ENCODE peak calls at places on chromosomes 3 and 15, in six cellular contexts. One of them, this sample, is unnamed. For H3K27me3, the result is how much of the 10 kb centered on the place peaks cover.

GRCh38 chr3:44865272-44866005 is 3.7 kb downstream of the TMEM42 start:
- DNase-seq in breast epithelium: no peak
- DNase-seq in suprapubic skin: no peak
- DNase-seq in Peyer's patch: no peak
- DNase-seq in endothelial cell of umbilical vein: no peak
- DNase-seq in HCT116: no peak
- DNase-seq in this sample: no peak

GRCh38 chr3:163951397-163951987 is 1126.8 kb downstream of the SI start:
- DNase-seq in HCT116: no peak
- DNase-seq in Peyer's patch: no peak
- DNase-seq in suprapubic skin: no peak
- DNase-seq in breast epithelium: no peak
- DNase-seq in endothelial cell of umbilical vein: no peak
- DNase-seq in this sample: no peak

GRCh38 chr3:30904986-30905385 is 10.5 kb upstream of the GADL1 start:
- DNase-seq in endothelial cell of umbilical vein: no peak
- DNase-seq in Peyer's patch: no peak
- DNase-seq in HCT116: no peak
- DNase-seq in suprapubic skin: no peak
- DNase-seq in breast epithelium: no peak
- DNase-seq in this sample: no peak

GRCh38 chr3:195154111-195154791 is 116.7 kb downstream of the XXYLT1 start:
- DNase-seq in HCT116: no peak
- DNase-seq in breast epithelium: no peak
- DNase-seq in suprapubic skin: no peak
- DNase-seq in Peyer's patch: no peak
- DNase-seq in endothelial cell of umbilical vein: peak
- DNase-seq in this sample: no peak

GRCh38 chr3:178267158-178267838 is 268.9 kb upstream of the KCNMB2 start:
- DNase-seq in suprapubic skin: no peak
- DNase-seq in HCT116: no peak
- DNase-seq in breast epithelium: no peak
- DNase-seq in endothelial cell of umbilical vein: no peak
- DNase-seq in Peyer's patch: no peak
- DNase-seq in this sample: no peak

GRCh38 chr15:95550702-95551101 is 779.8 kb upstream of the NR2F2 start:
- DNase-seq in endothelial cell of umbilical vein: no peak
- DNase-seq in suprapubic skin: no peak
- DNase-seq in Peyer's patch: no peak
- DNase-seq in breast epithelium: no peak
- DNase-seq in HCT116: no peak
- DNase-seq in this sample: no peak

GRCh38 chr3:49135499-49135898 is 2.6 kb upstream of the LAMB2 start:
- DNase-seq in Peyer's patch: no peak
- DNase-seq in endothelial cell of umbilical vein: no peak
- DNase-seq in HCT116: no peak
- DNase-seq in breast epithelium: no peak
- DNase-seq in suprapubic skin: no peak
- DNase-seq in this sample: no peak

GRCh38 chr15:51310064-51310463 is 28.3 kb downstream of the CYP19A1 start:
- DNase-seq in HCT116: no peak
- DNase-seq in breast epithelium: no peak
- DNase-seq in Peyer's patch: no peak
- DNase-seq in endothelial cell of umbilical vein: no peak
- DNase-seq in suprapubic skin: no peak
- DNase-seq in this sample: no peak

GRCh38 chr15:81011593-81011992 is 10.9 kb downstream of the TLNRD1 start:
- DNase-seq in Peyer's patch: no peak
- DNase-seq in HCT116: no peak
- DNase-seq in breast epithelium: no peak
- DNase-seq in endothelial cell of umbilical vein: no peak
- DNase-seq in suprapubic skin: no peak
- DNase-seq in this sample: no peak

GRCh38 chr3:177345049-177345972 is 148.0 kb upstream of the TBL1XR1 start:
- DNase-seq in Peyer's patch: peak
- DNase-seq in endothelial cell of umbilical vein: peak
- DNase-seq in HCT116: peak
- DNase-seq in suprapubic skin: peak
- DNase-seq in breast epithelium: peak
- DNase-seq in this sample: no peak

GRCh38 chr15:28901987-28902745 is 16.4 kb downstream of the APBA2 start:
- DNase-seq in breast epithelium: no peak
- DNase-seq in HCT116: no peak
- DNase-seq in Peyer's patch: no peak
- DNase-seq in endothelial cell of umbilical vein: no peak
- DNase-seq in suprapubic skin: peak
- DNase-seq in this sample: no peak

GRCh38 chr15:74978503-74978902 is 16.9 kb upstream of the SCAMP5 start:
- DNase-seq in Peyer's patch: no peak
- DNase-seq in HCT116: no peak
- DNase-seq in endothelial cell of umbilical vein: no peak
- DNase-seq in suprapubic skin: no peak
- DNase-seq in breast epithelium: no peak
- DNase-seq in this sample: no peak

GRCh38 chr3:74348421-74348820 is 266.0 kb downstream of the CNTN3 start:
- DNase-seq in suprapubic skin: no peak
- DNase-seq in endothelial cell of umbilical vein: no peak
- DNase-seq in breast epithelium: no peak
- DNase-seq in Peyer's patch: no peak
- DNase-seq in HCT116: no peak
- DNase-seq in this sample: no peak

GRCh38 chr15:42274693-42274971 is 1.4 kb upstream of the TMEM87A start:
- DNase-seq in Peyer's patch: no peak
- DNase-seq in HCT116: no peak
- DNase-seq in suprapubic skin: no peak
- DNase-seq in endothelial cell of umbilical vein: peak
- DNase-seq in breast epithelium: no peak
- DNase-seq in this sample: no peak

GRCh38 chr3:15781131-15781530 is 16.6 kb downstream of the ANKRD28 start:
- DNase-seq in suprapubic skin: no peak
- DNase-seq in endothelial cell of umbilical vein: no peak
- DNase-seq in HCT116: no peak
- DNase-seq in Peyer's patch: no peak
- DNase-seq in breast epithelium: no peak
- DNase-seq in this sample: no peak

GRCh38 chr3:126939347-126939735 is 43.6 kb upstream of the PLXNA1 start:
- DNase-seq in breast epithelium: no peak
- DNase-seq in suprapubic skin: no peak
- DNase-seq in endothelial cell of umbilical vein: peak
- DNase-seq in HCT116: no peak
- DNase-seq in Peyer's patch: no peak
- DNase-seq in this sample: no peak

GRCh38 chr15:40064231-40064894 is 25.4 kb upstream of the SRP14 start:
- DNase-seq in endothelial cell of umbilical vein: peak
- DNase-seq in HCT116: no peak
- DNase-seq in Peyer's patch: peak
- DNase-seq in breast epithelium: no peak
- DNase-seq in suprapubic skin: no peak
- DNase-seq in this sample: no peak

GRCh38 chr3:155391583-155391982 is 98.1 kb upstream of the STRIT1 start:
- DNase-seq in breast epithelium: peak
- DNase-seq in suprapubic skin: no peak
- DNase-seq in endothelial cell of umbilical vein: no peak
- DNase-seq in HCT116: peak
- DNase-seq in Peyer's patch: no peak
- DNase-seq in this sample: no peak

GRCh38 chr3:68984011-68984410 is 29.5 kb downstream of the EOGT start:
- DNase-seq in suprapubic skin: no peak
- DNase-seq in breast epithelium: no peak
- DNase-seq in HCT116: no peak
- DNase-seq in Peyer's patch: no peak
- DNase-seq in endothelial cell of umbilical vein: no peak
- DNase-seq in this sample: no peak

GRCh38 chr15:48332642-48333034 is 1.4 kb downstream of the DUT start:
- DNase-seq in Peyer's patch: no peak
- DNase-seq in endothelial cell of umbilical vein: no peak
- DNase-seq in breast epithelium: no peak
- DNase-seq in HCT116: no peak
- DNase-seq in suprapubic skin: no peak
- DNase-seq in this sample: no peak

GRCh38 chr3:32994045-32994444 is 42.6 kb downstream of the CCR4 start:
- DNase-seq in HCT116: no peak
- DNase-seq in breast epithelium: no peak
- DNase-seq in endothelial cell of umbilical vein: no peak
- DNase-seq in suprapubic skin: no peak
- DNase-seq in Peyer's patch: no peak
- DNase-seq in this sample: no peak

GRCh38 chr3:94515983-94516382 is 453.1 kb downstream of the NSUN3 start:
- DNase-seq in HCT116: no peak
- DNase-seq in breast epithelium: no peak
- DNase-seq in endothelial cell of umbilical vein: no peak
- DNase-seq in Peyer's patch: no peak
- DNase-seq in suprapubic skin: no peak
- DNase-seq in this sample: no peak

GRCh38 chr15:68699881-68700394 is 120.8 kb downstream of the ANP32A start:
- DNase-seq in suprapubic skin: no peak
- DNase-seq in breast epithelium: no peak
- DNase-seq in HCT116: no peak
- DNase-seq in Peyer's patch: no peak
- DNase-seq in endothelial cell of umbilical vein: no peak
- DNase-seq in this sample: no peak

GRCh38 chr3:147368561-147369151 is 37.7 kb downstream of the ZIC4 start:
- DNase-seq in HCT116: no peak
- DNase-seq in suprapubic skin: no peak
- DNase-seq in breast epithelium: no peak
- DNase-seq in Peyer's patch: no peak
- DNase-seq in endothelial cell of umbilical vein: no peak
- DNase-seq in this sample: no peak

GRCh38 chr3:147371141-147371540 is 35.2 kb downstream of the ZIC4 start:
- DNase-seq in breast epithelium: no peak
- DNase-seq in endothelial cell of umbilical vein: no peak
- DNase-seq in HCT116: no peak
- DNase-seq in Peyer's patch: no peak
- DNase-seq in suprapubic skin: no peak
- DNase-seq in this sample: no peak

GRCh38 chr3:147370316-147370715 is 36.0 kb downstream of the ZIC4 start:
- DNase-seq in endothelial cell of umbilical vein: no peak
- DNase-seq in Peyer's patch: no peak
- DNase-seq in breast epithelium: no peak
- DNase-seq in HCT116: no peak
- DNase-seq in suprapubic skin: no peak
- DNase-seq in this sample: no peak

GRCh38 chr3:147369231-147369630 is 37.1 kb downstream of the ZIC4 start:
- DNase-seq in suprapubic skin: no peak
- DNase-seq in HCT116: no peak
- DNase-seq in Peyer's patch: no peak
- DNase-seq in breast epithelium: no peak
- DNase-seq in endothelial cell of umbilical vein: no peak
- DNase-seq in this sample: no peak

GRCh38 chr3:147369671-147370123 is 36.6 kb downstream of the ZIC4 start:
- DNase-seq in endothelial cell of umbilical vein: no peak
- DNase-seq in Peyer's patch: no peak
- DNase-seq in breast epithelium: no peak
- DNase-seq in HCT116: no peak
- DNase-seq in suprapubic skin: no peak
- DNase-seq in this sample: peak
- H3K27me3 ChIP-seq in endothelial cell of umbilical vein: half or more
- H3K27me3 ChIP-seq in Peyer's patch: under half
- H3K27me3 ChIP-seq in breast epithelium: half or more
- H3K27me3 ChIP-seq in HCT116: under half
- H3K27me3 ChIP-seq in suprapubic skin: half or more
- H3K27me3 ChIP-seq in this sample: under half

GRCh38 chr3:46714728-46715506 is 2.8 kb downstream of the PRSS50 start:
- DNase-seq in Peyer's patch: peak
- DNase-seq in breast epithelium: no peak
- DNase-seq in endothelial cell of umbilical vein: no peak
- DNase-seq in suprapubic skin: no peak
- DNase-seq in HCT116: no peak
- DNase-seq in this sample: peak

GRCh38 chr3:46713048-46713897 is 4.4 kb downstream of the PRSS50 start:
- DNase-seq in Peyer's patch: no peak
- DNase-seq in suprapubic skin: peak
- DNase-seq in endothelial cell of umbilical vein: no peak
- DNase-seq in HCT116: no peak
- DNase-seq in breast epithelium: no peak
- DNase-seq in this sample: peak

GRCh38 chr3:46712191-46713047 is 5.2 kb downstream of the PRSS50 start:
- DNase-seq in HCT116: no peak
- DNase-seq in endothelial cell of umbilical vein: no peak
- DNase-seq in suprapubic skin: peak
- DNase-seq in Peyer's patch: no peak
- DNase-seq in breast epithelium: no peak
- DNase-seq in this sample: no peak

GRCh38 chr3:46715507-46716175 is 2.0 kb downstream of the PRSS50 start:
- DNase-seq in endothelial cell of umbilical vein: no peak
- DNase-seq in Peyer's patch: no peak
- DNase-seq in breast epithelium: no peak
- DNase-seq in suprapubic skin: no peak
- DNase-seq in HCT116: no peak
- DNase-seq in this sample: no peak

GRCh38 chr3:46713898-46714552 is 3.6 kb downstream of the PRSS50 start:
- DNase-seq in endothelial cell of umbilical vein: no peak
- DNase-seq in suprapubic skin: peak
- DNase-seq in HCT116: no peak
- DNase-seq in Peyer's patch: no peak
- DNase-seq in breast epithelium: no peak
- DNase-seq in this sample: no peak
- TF ChIP-seq POLR2A in endothelial cell of umbilical vein: no peak
- TF ChIP-seq POLR2A in suprapubic skin: no peak
- TF ChIP-seq POLR2A in HCT116: no peak
- TF ChIP-seq POLR2A in Peyer's patch: no peak
- TF ChIP-seq POLR2A in breast epithelium: no peak
- TF ChIP-seq POLR2A in this sample: no peak

GRCh38 chr3:13143381-13144004 is 70.3 kb upstream of the IQSEC1 start:
- DNase-seq in suprapubic skin: peak
- DNase-seq in HCT116: no peak
- DNase-seq in endothelial cell of umbilical vein: no peak
- DNase-seq in breast epithelium: no peak
- DNase-seq in Peyer's patch: no peak
- DNase-seq in this sample: no peak
- H3K27me3 ChIP-seq in suprapubic skin: under half
- H3K27me3 ChIP-seq in HCT116: under half
- H3K27me3 ChIP-seq in endothelial cell of umbilical vein: under half
- H3K27me3 ChIP-seq in breast epithelium: under half
- H3K27me3 ChIP-seq in Peyer's patch: under half
- H3K27me3 ChIP-seq in this sample: under half

DNA sequence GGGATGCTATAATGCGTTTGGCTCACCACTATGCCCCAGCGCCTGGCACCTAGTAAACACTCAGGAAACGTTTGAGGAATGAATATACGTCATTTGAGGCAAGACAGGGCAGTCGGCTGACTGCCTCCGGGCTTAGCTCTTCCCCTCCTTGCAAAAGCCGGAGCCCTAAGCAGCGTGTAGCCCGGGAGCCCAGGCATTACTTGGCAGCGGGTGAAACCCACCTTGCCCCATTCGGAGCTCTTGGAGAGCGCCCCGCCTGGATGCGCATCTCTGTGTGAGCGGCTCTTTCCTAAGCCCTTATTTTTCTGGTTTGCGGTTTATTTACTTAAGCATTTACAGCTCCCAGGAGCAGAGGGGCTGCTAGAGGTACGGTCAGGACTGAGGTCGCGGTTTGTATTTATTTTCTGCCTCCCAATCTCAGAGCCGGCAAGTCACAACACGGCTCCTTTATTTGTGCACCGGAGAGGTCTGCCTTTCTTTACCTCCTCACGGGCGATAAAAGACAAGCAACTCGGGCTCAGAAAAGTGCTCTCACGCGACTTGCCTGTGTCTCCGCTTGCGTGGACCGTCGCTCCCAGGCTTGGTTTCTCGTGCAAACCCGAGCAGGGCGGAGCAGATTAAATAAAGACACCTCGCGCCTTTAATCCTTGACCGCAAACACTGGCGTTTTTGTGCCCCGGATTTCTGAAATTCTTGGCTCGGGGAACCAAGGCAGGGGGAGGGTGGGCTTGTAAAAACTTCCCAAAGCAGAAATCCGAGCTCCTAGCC is 724 bp upstream of the ITPR1 start:
- DNase-seq in Peyer's patch: peak
- DNase-seq in HCT116: no peak
- DNase-seq in suprapubic skin: peak
- DNase-seq in endothelial cell of umbilical vein: peak
- DNase-seq in breast epithelium: peak
- DNase-seq in this sample: peak
- TF ChIP-seq POLR2A in Peyer's patch: no peak
- TF ChIP-seq POLR2A in HCT116: no peak
- TF ChIP-seq POLR2A in suprapubic skin: no peak
- TF ChIP-seq POLR2A in endothelial cell of umbilical vein: no peak
- TF ChIP-seq POLR2A in breast epithelium: no peak
- TF ChIP-seq POLR2A in this sample: no peak

This sample was measured in upper lobe of left lung.